ENCODE peak calls at places on chromosomes 2 and 18, in six cellular contexts. U is right lobe of liver; I is upper lobe of right lung; S is neural progenitor cell; Y is stimulated activated CD4-positive, alpha-beta T cell treated with anti-CD3 and anti-CD28 coated beads, TNF-alpha, amount 100 ng/mL, for 1 hour; L is D341Med. V is an unnamed sample.

GRCh38 chr2:191265311-191266170 is 20.3 kb downstream of the MYO1B start:
- DNase-seq in S (no peak), L (no peak), U (peak), I (no peak), Y (no peak), V (no peak)

GRCh38 chr2:152472524-152472923 is 137.6 kb downstream of the FMNL2 start:
- DNase-seq in I (no peak), L (no peak), Y (no peak), S (no peak), U (no peak), V (no peak)

GRCh38 chr2:181570833-181571661 is 85.9 kb downstream of the CERKL start:
- DNase-seq in I (no peak), Y (no peak), U (no peak), L (no peak), S (no peak), V (no peak)

GRCh38 chr2:135121016-135121657 is 69.0 kb downstream of the RAB3GAP1 start:
- DNase-seq in U (no peak), S (no peak), Y (no peak), I (no peak), L (no peak), V (no peak)

GRCh38 chr2:69026026-69026425 is 13.0 kb downstream of the ANTXR1 start:
- DNase-seq in I (no peak), L (peak), Y (no peak), U (no peak), S (peak), V (peak)

GRCh38 chr2:29218071-29218470 is 102.9 kb downstream of the CLIP4 start:
- DNase-seq in I (no peak), U (no peak), Y (no peak), L (no peak), S (no peak), V (no peak)

GRCh38 chr2:226802573-226802972 is 3.0 kb upstream of the IRS1 start:
- DNase-seq in S (peak), L (peak), I (no peak), U (no peak), Y (no peak), V (peak)

GRCh38 chr2:158477202-158477601 is 20.4 kb downstream of the PKP4 start:
- DNase-seq in Y (no peak), S (no peak), U (no peak), L (no peak), I (no peak), V (no peak)

GRCh38 chr2:41498791-41499190 is 549.0 kb upstream of the PKDCC start:
- DNase-seq in Y (no peak), S (no peak), I (no peak), L (no peak), U (no peak), V (no peak)

GRCh38 chr2:239730897-239731296 is 294.2 kb downstream of the NDUFA10 start:
- DNase-seq in S (no peak), I (peak), Y (no peak), U (no peak), L (no peak), V (no peak)

GRCh38 chr18:55593888-55594287 is 5.9 kb upstream of the TCF4 start:
- DNase-seq in L (no peak), I (no peak), U (no peak), Y (no peak), S (no peak), V (no peak)

GRCh38 chr2:204452464-204453023 is 92.7 kb upstream of the PARD3B start:
- DNase-seq in L (no peak), Y (no peak), S (peak), U (no peak), I (no peak), V (peak)

GRCh38 chr18:13530879-13531387 is 195.4 kb downstream of the FAM210A start:
- DNase-seq in Y (no peak), U (peak), I (no peak), L (peak), S (peak), V (peak)

GRCh38 chr18:45435810-45436209 is 179.5 kb upstream of the SLC14A2 start:
- DNase-seq in I (no peak), S (no peak), U (no peak), L (no peak), Y (no peak), V (no peak)

GRCh38 chr2:171430516-171431410 is 3.0 kb downstream of the METTL8 start:
- DNase-seq in U (no peak), I (no peak), Y (no peak), L (no peak), S (no peak), V (no peak)

GRCh38 chr2:160694221-160694620 is 200.6 kb upstream of the RBMS1 start:
- DNase-seq in L (no peak), U (no peak), S (no peak), Y (no peak), I (no peak), V (no peak)

GRCh38 chr2:239640676-239641580 is 240.1 kb upstream of the HDAC4 start:
- DNase-seq in I (no peak), S (no peak), L (no peak), U (no peak), Y (no peak), V (no peak)

GRCh38 chr2:19312949-19313348 is 45.5 kb downstream of the OSR1 start:
- DNase-seq in I (no peak), U (no peak), S (peak), Y (no peak), L (no peak), V (peak)

GRCh38 chr18:10242922-10243680 is 211.3 kb upstream of the APCDD1 start:
- DNase-seq in S (peak), Y (no peak), L (no peak), U (no peak), I (no peak), V (no peak)